ENCODE peak calls at places on chromosomes 12 and 14, in seven cellular contexts. B is endodermal cell, A is MCF 10A, W is astrocyte of the spinal cord, N is choroid plexus epithelial cell, U is neural crest cell, S is epithelial cell of proximal tubule. I is an unnamed sample.

GRCh38 chr14:72745991-72746980 is 147.6 kb downstream of the DPF3 start:
- DNase-seq in A (peak), B (no peak), U (no peak), S (no peak), N (peak), W (peak), I (peak)

GRCh38 chr14:57937681-57938080 is 71.8 kb upstream of the SLC35F4 start:
- DNase-seq in N (no peak), B (no peak), S (peak), A (no peak), W (no peak), U (no peak), I (no peak)

GRCh38 chr12:116508145-116509121 is 50.7 kb upstream of the MAP1LC3B2 start:
- DNase-seq in S (no peak), W (no peak), A (no peak), B (peak), U (peak), N (no peak), I (no peak)

GRCh38 chr12:106452309-106452708 is 94.8 kb downstream of the POLR3B start:
- DNase-seq in W (no peak), N (no peak), U (no peak), A (no peak), S (no peak), B (no peak), I (no peak)

GRCh38 chr12:71710276-71711125 is 24.6 kb downstream of the TMEM19 start:
- DNase-seq in S (peak), U (no peak), A (peak), N (peak), W (peak), B (no peak), I (peak)

GRCh38 chr12:45794422-45794821 is 64.9 kb downstream of the ARID2 start:
- DNase-seq in U (no peak), B (peak), N (no peak), A (no peak), S (no peak), W (no peak), I (no peak)

GRCh38 chr14:35390577-35391387 is 13.8 kb downstream of the NFKBIA start:
- DNase-seq in A (peak), N (peak), B (peak), S (no peak), W (peak), U (no peak), I (peak)

GRCh38 chr14:99915305-99916090 is 122.3 kb downstream of the EML1 start:
- DNase-seq in A (no peak), N (no peak), S (no peak), W (no peak), U (no peak), B (no peak), I (no peak)

GRCh38 chr12:51852404-51853137 is 4.1 kb upstream of the FIGNL2 start:
- DNase-seq in A (no peak), S (no peak), N (no peak), B (peak), W (no peak), U (no peak), I (no peak)

GRCh38 chr12:56645201-56645716 is 525 bp downstream of the ATP5F1B start:
- DNase-seq in W (peak), B (peak), A (no peak), U (no peak), S (no peak), N (no peak), I (no peak)

GRCh38 chr12:116582610-116583009 is 23.4 kb downstream of the MAP1LC3B2 start:
- DNase-seq in U (no peak), S (no peak), N (peak), B (no peak), A (no peak), W (peak), I (no peak)

GRCh38 chr14:61535470-61535869 is 159.8 kb upstream of the HIF1A start:
- DNase-seq in A (no peak), W (no peak), U (no peak), S (no peak), B (no peak), N (no peak), I (no peak)

GRCh38 chr14:86847176-86847575 is 1145.8 kb downstream of the GALC start:
- DNase-seq in A (no peak), U (no peak), S (no peak), B (no peak), N (no peak), W (no peak), I (no peak)

GRCh38 chr14:99612737-99613330 is 8.8 kb upstream of the CCDC85C start:
- DNase-seq in U (no peak), N (peak), A (peak), B (no peak), S (no peak), W (peak), I (peak)

GRCh38 chr12:108193922-108194321 is 64.8 kb downstream of the WSCD2 start:
- DNase-seq in B (peak), U (peak), S (peak), W (no peak), A (peak), N (peak), I (peak)

GRCh38 chr12:1532367-1532752 is 62.0 kb downstream of the FBXL14 start:
- DNase-seq in B (no peak), U (no peak), N (no peak), W (no peak), A (no peak), S (no peak), I (no peak)

GRCh38 chr12:99767809-99768208 is 120.3 kb downstream of the GARIN6 start:
- DNase-seq in N (peak), W (peak), A (peak), U (no peak), S (peak), B (no peak), I (peak)

GRCh38 chr12:12683725-12684124 is 12.3 kb downstream of the GPR19 start:
- DNase-seq in U (no peak), A (no peak), B (peak), N (no peak), S (no peak), W (no peak), I (no peak)

GRCh38 chr12:68340404-68341270 is 8.5 kb upstream of the MDM1 start:
- DNase-seq in N (peak), W (no peak), B (no peak), S (no peak), U (no peak), A (no peak), I (peak)

GRCh38 chr12:38116968-38117367 is 199.6 kb upstream of the ALG10B start:
- DNase-seq in W (no peak), S (no peak), B (no peak), A (no peak), N (no peak), U (no peak), I (no peak)

GRCh38 chr12:51484119-51484518 is 59.5 kb downstream of the SLC4A8 start:
- DNase-seq in U (no peak), W (no peak), S (no peak), B (no peak), N (no peak), A (no peak), I (no peak)

GRCh38 chr14:22850944-22851790 is 14.8 kb downstream of the MMP14 start:
- DNase-seq in U (no peak), A (peak), S (no peak), B (no peak), N (peak), W (peak), I (peak)

GRCh38 chr14:101665478-101666078 is 95.9 kb upstream of the PPP2R5C start:
- DNase-seq in N (peak), W (peak), U (peak), B (peak), S (no peak), A (peak), I (peak)

GRCh38 chr12:93042283-93042682 is 113.2 kb upstream of the EEA1 start:
- DNase-seq in N (peak), B (no peak), U (no peak), S (no peak), A (no peak), W (peak), I (no peak)

GRCh38 chr12:1533602-1534304 is 60.6 kb downstream of the FBXL14 start:
- DNase-seq in A (no peak), W (peak), U (no peak), B (peak), N (peak), S (no peak), I (no peak)

GRCh38 chr12:111031956-111032919 is 111.9 kb upstream of the MYL2 start:
- DNase-seq in S (no peak), A (no peak), U (no peak), N (no peak), B (no peak), W (no peak), I (no peak)

GRCh38 chr14:101721951-101722661 is 39.4 kb upstream of the PPP2R5C start:
- DNase-seq in S (no peak), W (peak), U (no peak), B (peak), A (peak), N (peak), I (peak)

GRCh38 chr14:30680036-30680435 is 57.9 kb downstream of the SCFD1 start:
- DNase-seq in A (no peak), N (no peak), U (no peak), B (no peak), S (no peak), W (no peak), I (no peak)

GRCh38 chr14:72716471-72716870 is 177.4 kb downstream of the DPF3 start:
- DNase-seq in A (no peak), S (no peak), W (no peak), B (no peak), N (no peak), U (no peak), I (no peak)

GRCh38 chr14:106844608-106845285 is 1318.4 kb downstream of the TMEM121 start:
- DNase-seq in A (peak), S (no peak), U (no peak), B (no peak), N (no peak), W (no peak), I (no peak)

GRCh38 chr12:12938541-12938940 is 13.4 kb downstream of the GPRC5D start:
- DNase-seq in S (no peak), W (no peak), B (no peak), A (no peak), N (no peak), U (no peak), I (no peak)

GRCh38 chr14:104226421-104227385 is 88.3 kb downstream of the KIF26A start:
- DNase-seq in W (no peak), B (no peak), N (no peak), A (no peak), S (no peak), U (no peak), I (no peak)

GRCh38 chr12:93080994-93081809 is 152.1 kb upstream of the EEA1 start:
- DNase-seq in W (peak), S (no peak), B (peak), A (no peak), N (peak), U (no peak), I (no peak)

DNA sequence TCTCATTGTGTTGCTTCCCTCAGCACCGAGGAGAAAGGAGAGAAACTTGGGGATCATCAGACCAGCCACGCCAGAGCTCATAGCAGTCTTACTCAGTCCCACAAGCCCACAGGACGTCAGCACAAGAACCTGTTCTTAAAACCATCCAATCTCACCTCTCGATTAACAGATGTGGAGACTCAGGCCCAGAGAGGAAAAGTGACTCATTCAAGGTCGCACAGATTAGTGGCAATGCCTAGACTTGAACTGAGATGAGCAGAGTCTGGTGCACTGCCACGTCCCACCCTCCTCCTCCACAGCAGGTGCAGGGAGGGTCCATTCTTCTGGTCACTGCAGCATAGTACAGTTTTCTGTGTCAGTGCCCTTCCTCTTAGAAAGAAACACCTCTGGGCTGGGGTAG is 154.9 kb upstream of the PZP start:
- DNase-seq in U (no peak), A (no peak), W (no peak), N (no peak), B (peak), S (no peak), I (peak)
- TF ChIP-seq CTCF in U (no peak), A (no peak), W (no peak), N (no peak), B (no peak), S (no peak), I (no peak)

DNA sequence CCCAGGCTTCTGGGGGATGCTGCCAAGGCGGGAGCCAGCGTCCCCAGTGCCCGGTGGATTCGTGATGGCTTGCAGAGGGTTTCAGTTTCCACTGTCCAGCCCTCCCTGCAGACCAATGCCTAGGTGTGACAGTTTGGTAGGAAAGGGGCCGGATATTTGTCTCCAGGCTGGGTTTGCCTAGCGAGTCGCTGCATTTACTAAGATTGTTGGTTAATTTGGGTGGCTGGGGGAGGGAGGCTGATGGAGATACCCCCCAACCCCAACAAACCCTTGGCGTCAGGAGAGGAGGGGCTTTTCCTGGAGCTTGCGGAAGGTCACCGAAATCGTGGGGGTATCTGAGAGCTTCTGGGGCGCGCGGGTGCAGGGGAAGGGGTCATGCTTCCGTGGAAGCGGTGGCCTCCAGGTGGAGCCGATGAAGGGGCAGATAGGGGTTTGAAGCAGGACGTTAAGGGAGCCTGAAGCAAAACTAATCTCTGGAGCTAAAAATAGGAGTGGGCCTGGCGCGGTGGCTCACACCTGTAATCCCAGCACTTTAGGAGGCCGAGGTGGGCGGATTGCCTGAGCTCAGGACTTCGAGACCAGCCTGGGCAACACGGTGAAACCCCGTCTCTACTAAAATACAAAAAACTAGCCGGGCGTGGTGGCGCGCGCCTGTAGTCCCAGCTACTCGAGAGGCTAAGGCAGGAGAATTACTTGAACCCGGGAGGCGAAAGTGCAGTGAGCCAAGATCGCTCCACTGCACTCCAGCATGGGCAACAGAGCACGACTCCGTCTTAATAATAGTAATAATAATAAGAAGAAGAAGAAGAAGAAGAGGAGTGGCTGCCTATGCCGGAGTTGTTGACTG is 1.1 kb upstream of the CDC42BPB start:
- DNase-seq in S (no peak), A (no peak), W (peak), U (peak), N (peak), B (no peak), I (no peak)
- TF ChIP-seq CTCF in S (peak), A (no peak), W (no peak), U (no peak), N (no peak), B (no peak), I (no peak)

DNA sequence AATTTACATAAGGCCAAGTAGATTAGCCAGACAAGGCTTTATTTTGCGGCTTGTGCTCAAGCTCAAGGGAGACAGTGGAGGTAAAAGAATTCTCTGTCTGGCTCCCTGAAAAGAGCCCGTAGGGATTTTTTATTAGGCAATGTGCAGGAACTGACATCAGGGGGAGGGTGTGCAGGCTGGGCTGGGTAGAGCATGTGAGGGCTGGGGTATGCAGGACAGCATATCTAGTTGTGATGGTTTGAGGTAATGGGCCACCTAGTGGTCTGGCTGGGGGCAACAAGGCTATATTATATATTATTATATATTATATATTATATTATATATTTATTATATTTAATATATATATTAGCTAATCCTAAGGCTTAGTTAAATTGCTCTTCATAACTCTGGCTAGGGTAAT is 102.1 kb downstream of the TMEM117 start:
- DNase-seq in U (no peak), W (no peak), N (peak), A (peak), B (peak), S (no peak), I (peak)
- TF ChIP-seq CTCF in U (peak), W (peak), N (peak), A (peak), B (peak), S (peak), I (no peak)

DNA sequence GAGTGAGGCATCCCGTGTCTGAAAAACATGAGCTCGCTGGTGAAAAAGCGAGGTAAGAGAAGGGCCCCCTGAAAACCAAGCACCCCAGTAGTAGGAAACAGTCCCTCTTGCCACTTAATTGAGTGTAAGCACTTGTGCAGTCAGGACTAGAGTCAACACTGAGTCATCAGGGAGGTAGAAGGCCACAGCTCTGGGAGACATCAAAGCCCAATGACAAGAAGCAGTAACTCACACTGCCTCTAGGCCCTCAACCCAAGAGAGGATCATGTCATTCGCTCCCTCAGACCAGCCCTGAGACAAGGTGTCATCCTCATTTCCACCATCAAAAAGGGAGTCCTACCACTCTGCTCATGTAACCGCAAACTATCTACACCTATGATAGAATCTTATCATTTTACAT is 17.8 kb downstream of the POMT2 start:
- DNase-seq in N (peak), U (no peak), A (peak), W (peak), B (no peak), S (no peak), I (peak)
- TF ChIP-seq CTCF in N (no peak), U (no peak), A (no peak), W (no peak), B (peak), S (peak), I (peak)

I was measured in epithelial cell of esophagus.